ENCODE peak calls at places on chromosomes 3 and 15, in nine cellular contexts. N is psoas muscle, H is fibroblast of lung, G is cardiac muscle cell, R is neural crest cell, B is tibial artery, S is body of pancreas, Y is HFF-Myc, I is HFFc6. E is an unnamed sample.

GRCh38 chr3:82053236-82053635 is 291.8 kb upstream of the GBE1 start:
- DNase-seq in N (no peak), H (no peak), G (no peak), R (no peak), B (no peak), S (no peak), Y (no peak), I (no peak), E (no peak)

GRCh38 chr3:54900954-54901591 is 26.8 kb downstream of the LRTM1 start:
- DNase-seq in N (no peak), H (no peak), G (peak), R (no peak), B (no peak), S (no peak), Y (no peak), I (no peak), E (no peak)

GRCh38 chr3:10023587-10024310 is 2.5 kb upstream of the FANCD2 start:
- DNase-seq in N (no peak), H (peak), G (no peak), R (no peak), B (no peak), S (no peak), Y (no peak), I (peak), E (peak)

GRCh38 chr15:58309993-58310928 is 121.5 kb upstream of the LIPC start:
- DNase-seq in N (no peak), H (no peak), G (no peak), R (no peak), B (peak), S (peak), Y (no peak), I (no peak), E (no peak)

GRCh38 chr15:64749999-64750657 is 25.3 kb downstream of the RBPMS2 start:
- DNase-seq in N (no peak), H (peak), G (peak), R (no peak), B (peak), S (no peak), Y (no peak), I (no peak), E (peak)

GRCh38 chr3:106969596-106969995 is 407.6 kb upstream of the CCDC54 start:
- DNase-seq in N (no peak), H (no peak), G (no peak), R (no peak), B (no peak), S (no peak), Y (no peak), I (no peak), E (no peak)

GRCh38 chr3:125154800-125155269 is 57.7 kb downstream of the SLC12A8 start:
- DNase-seq in N (no peak), H (no peak), G (peak), R (no peak), B (no peak), S (no peak), Y (no peak), I (no peak), E (no peak)

GRCh38 chr15:49876401-49877038 is 242.5 kb downstream of the ATP8B4 start:
- DNase-seq in N (no peak), H (no peak), G (peak), R (no peak), B (peak), S (peak), Y (no peak), I (no peak), E (no peak)

GRCh38 chr3:158508481-158508880 is 62.5 kb upstream of the MLF1 start:
- DNase-seq in N (no peak), H (peak), G (no peak), R (no peak), B (no peak), S (no peak), Y (no peak), I (peak), E (no peak)

GRCh38 chr3:137066092-137066491 is 108.3 kb downstream of the IL20RB start:
- DNase-seq in N (no peak), H (no peak), G (no peak), R (no peak), B (no peak), S (no peak), Y (no peak), I (no peak), E (no peak)

GRCh38 chr3:70824785-70825184 is 512.3 kb upstream of the MDFIC2 start:
- DNase-seq in N (peak), H (peak), G (no peak), R (no peak), B (no peak), S (peak), Y (peak), I (no peak), E (no peak)

GRCh38 chr3:13018039-13018431 is 55.2 kb downstream of the IQSEC1 start:
- DNase-seq in N (peak), H (no peak), G (no peak), R (no peak), B (no peak), S (peak), Y (no peak), I (no peak), E (no peak)

GRCh38 chr3:137767146-137768020 is 3.3 kb downstream of the SOX14 start:
- DNase-seq in N (no peak), H (no peak), G (no peak), R (peak), B (no peak), S (no peak), Y (no peak), I (no peak), E (peak)

GRCh38 chr15:82768414-82769081 is 37.3 kb downstream of the FSD2 start:
- DNase-seq in N (peak), H (peak), G (no peak), R (no peak), B (no peak), S (no peak), Y (no peak), I (peak), E (no peak)

GRCh38 chr3:171283248-171284222 is 176.7 kb downstream of the TNIK start:
- DNase-seq in N (no peak), H (no peak), G (no peak), R (no peak), B (peak), S (no peak), Y (no peak), I (no peak), E (no peak)

GRCh38 chr3:108301695-108302404 is 5.5 kb downstream of the HHLA2 start:
- DNase-seq in N (no peak), H (no peak), G (no peak), R (no peak), B (no peak), S (no peak), Y (no peak), I (no peak), E (no peak)

GRCh38 chr3:30667250-30667585 is 60.8 kb downstream of the TGFBR2 start:
- DNase-seq in N (no peak), H (no peak), G (peak), R (no peak), B (no peak), S (no peak), Y (no peak), I (no peak), E (no peak)

GRCh38 chr3:48222616-48223513 is at the start of gene CAMP:
- DNase-seq in N (peak), H (peak), G (no peak), R (no peak), B (peak), S (peak), Y (no peak), I (no peak), E (no peak)

GRCh38 chr15:69790632-69791031 is 307.1 kb downstream of the TLE3 start:
- DNase-seq in N (peak), H (no peak), G (no peak), R (no peak), B (no peak), S (no peak), Y (no peak), I (no peak), E (no peak)

GRCh38 chr3:33440578-33441321 is 545 bp upstream of the UBP1 start:
- DNase-seq in N (peak), H (peak), G (peak), R (peak), B (peak), S (peak), Y (peak), I (peak), E (peak)

GRCh38 chr3:63325386-63325785 is 47.3 kb downstream of the SYNPR start:
- DNase-seq in N (no peak), H (no peak), G (no peak), R (no peak), B (no peak), S (no peak), Y (no peak), I (no peak), E (no peak)

GRCh38 chr3:15241341-15241740 is 35.3 kb downstream of the CAPN7 start:
- DNase-seq in N (peak), H (no peak), G (peak), R (no peak), B (peak), S (no peak), Y (no peak), I (no peak), E (peak)

GRCh38 chr3:132354916-132355702 is 37.9 kb downstream of the ACP3 start:
- DNase-seq in N (no peak), H (no peak), G (no peak), R (no peak), B (no peak), S (no peak), Y (no peak), I (no peak), E (no peak)

GRCh38 chr3:57274845-57275244 is 17.6 kb downstream of the ASB14 start:
- DNase-seq in N (no peak), H (no peak), G (no peak), R (no peak), B (no peak), S (no peak), Y (no peak), I (no peak), E (no peak)

GRCh38 chr3:124513610-124513997 is 216.6 kb upstream of the UMPS start:
- DNase-seq in N (no peak), H (no peak), G (no peak), R (no peak), B (no peak), S (no peak), Y (no peak), I (no peak), E (no peak)

GRCh38 chr3:127720985-127721384 is 48.2 kb downstream of the ABTB1 start:
- DNase-seq in N (no peak), H (no peak), G (no peak), R (no peak), B (no peak), S (no peak), Y (no peak), I (no peak), E (no peak)

GRCh38 chr3:58351920-58352319 is 19.2 kb downstream of the PXK start:
- DNase-seq in N (no peak), H (no peak), G (no peak), R (no peak), B (no peak), S (no peak), Y (no peak), I (no peak), E (no peak)

DNA sequence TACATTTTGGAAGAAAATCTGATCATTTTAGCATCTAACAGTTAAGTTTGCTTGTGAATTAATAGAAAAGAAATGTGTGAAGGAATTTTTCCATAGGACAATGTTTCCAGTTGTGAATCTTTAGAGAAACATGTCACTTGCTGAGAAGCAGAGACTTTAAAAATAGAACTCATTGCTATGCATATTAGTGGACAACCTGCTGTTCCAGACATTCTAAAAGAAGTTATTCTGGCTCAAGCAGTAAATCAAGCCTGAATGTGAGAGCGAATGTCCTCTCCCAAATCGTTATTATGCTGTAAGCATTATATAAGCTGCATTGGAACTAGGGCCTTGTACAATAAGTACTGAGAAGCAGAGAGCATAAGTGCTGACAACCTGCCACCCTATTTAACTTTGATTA is 990.9 kb downstream of the PLOD2 start:
- DNase-seq in N (no peak), H (no peak), G (peak), R (no peak), B (no peak), S (no peak), Y (no peak), I (no peak), E (no peak)
- TF ChIP-seq CTCF in N (no peak), H (no peak), G (no peak), R (no peak), B (no peak), S (no peak), Y (no peak), I (no peak), E (no peak)

GRCh38 chr3:1987983-1988382 is 110.7 kb upstream of the CNTN4 start:
- DNase-seq in N (no peak), H (no peak), G (peak), R (no peak), B (no peak), S (peak), Y (no peak), I (no peak), E (peak)
- TF ChIP-seq CTCF in N (no peak), H (peak), G (no peak), R (peak), B (no peak), S (peak), Y (no peak), I (no peak), E (peak)

DNA sequence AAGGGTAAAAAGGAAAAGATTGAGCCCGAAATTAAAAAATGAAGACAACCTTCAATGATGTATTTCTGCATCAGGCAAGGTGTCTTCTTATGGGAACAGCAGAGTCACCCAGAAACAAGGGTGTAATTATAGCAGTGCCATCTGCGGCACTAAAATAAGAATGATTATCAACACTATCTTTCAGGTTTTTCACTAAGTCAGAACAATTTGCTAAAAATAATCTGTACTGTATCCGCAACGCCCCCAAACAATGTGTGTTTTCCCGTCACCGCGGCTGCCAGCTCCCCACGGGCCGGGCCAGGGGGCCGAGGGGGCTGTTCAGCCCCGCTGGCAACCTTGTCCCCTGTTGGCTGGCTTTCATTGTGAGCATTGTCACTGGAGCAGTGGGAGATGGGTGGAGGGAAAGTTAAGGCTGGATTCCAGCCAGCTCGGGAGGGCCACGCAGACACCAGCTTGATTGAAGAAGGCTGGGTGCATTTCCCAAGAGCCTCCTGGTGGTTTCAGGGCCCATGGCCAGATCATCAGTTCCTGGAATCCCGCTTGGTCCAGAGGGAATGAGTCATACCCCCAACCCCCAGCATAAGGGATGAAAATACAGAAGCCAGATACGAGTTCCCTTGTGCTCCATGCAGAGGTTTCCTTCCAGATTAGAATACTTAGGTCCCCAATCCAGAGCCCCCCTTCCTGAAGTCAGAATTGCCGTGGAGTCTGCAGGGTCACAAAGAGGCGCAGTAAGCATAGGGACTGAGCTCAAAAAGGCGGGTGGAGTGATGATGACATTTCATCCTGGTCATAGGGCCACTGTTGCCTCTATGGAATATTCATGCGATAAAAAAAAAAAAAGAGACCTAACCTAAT is 90.2 kb upstream of the KLF13 start:
- DNase-seq in N (peak), H (peak), G (peak), R (no peak), B (peak), S (peak), Y (peak), I (peak), E (no peak)
- TF ChIP-seq CTCF in N (no peak), H (peak), G (no peak), R (no peak), B (peak), S (no peak), Y (peak), I (peak), E (no peak)

GRCh38 chr15:26631894-26632293 is 141.0 kb downstream of the GABRB3 start:
- DNase-seq in N (no peak), H (no peak), G (no peak), R (no peak), B (no peak), S (no peak), Y (no peak), I (no peak), E (no peak)
- TF ChIP-seq CTCF in N (no peak), H (no peak), G (no peak), R (no peak), B (no peak), S (no peak), Y (no peak), I (no peak), E (no peak)

GRCh38 chr3:112699436-112699978 is 58.6 kb upstream of the CCDC80 start:
- DNase-seq in N (no peak), H (peak), G (no peak), R (no peak), B (no peak), S (no peak), Y (no peak), I (peak), E (no peak)
- TF ChIP-seq CTCF in N (no peak), H (peak), G (no peak), R (no peak), B (no peak), S (no peak), Y (peak), I (peak), E (no peak)

DNA sequence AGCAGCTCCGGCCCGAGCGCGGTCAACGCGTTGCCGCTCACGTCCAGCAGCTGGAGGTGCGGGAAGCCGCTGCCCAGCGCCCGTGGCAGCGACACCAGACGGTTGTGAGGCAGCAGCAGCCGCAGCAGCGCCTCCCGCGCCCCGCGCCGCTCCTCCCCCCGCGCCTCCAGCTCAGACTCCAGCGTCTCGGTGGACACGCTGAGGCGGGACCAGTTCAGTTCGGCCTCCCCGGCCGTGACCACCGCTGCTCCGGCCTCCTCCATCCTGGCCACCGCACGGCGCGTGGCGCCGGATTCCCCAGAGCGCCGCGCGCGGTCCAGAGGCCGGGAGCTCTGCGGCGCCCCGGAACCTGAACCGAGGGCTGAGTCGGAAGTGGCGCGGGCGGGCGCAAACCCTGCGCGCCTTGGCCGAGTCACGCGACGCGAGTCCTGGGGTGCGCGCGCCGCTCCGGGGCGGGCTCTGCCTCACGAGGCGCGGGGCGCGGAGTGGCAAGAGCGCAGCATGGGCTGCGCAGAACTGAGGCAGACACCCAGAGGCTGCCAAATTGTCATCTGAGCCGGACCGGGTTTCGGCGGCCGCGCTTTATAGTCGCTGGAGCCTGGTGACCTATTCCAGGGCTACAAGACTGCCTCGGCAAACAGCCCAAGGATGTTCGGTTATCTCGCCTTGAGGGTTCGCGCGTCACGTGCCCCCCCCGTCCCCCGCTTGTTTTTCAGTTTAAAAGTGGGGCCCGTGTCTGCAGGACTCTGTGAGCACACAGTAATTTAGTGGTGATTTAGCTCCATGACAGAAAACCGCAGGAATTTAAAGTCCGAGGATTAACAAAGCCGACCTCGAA is at the start of gene LRRC58:
- DNase-seq in N (peak), H (peak), G (peak), R (peak), B (peak), S (peak), Y (peak), I (peak), E (peak)
- TF ChIP-seq CTCF in N (peak), H (peak), G (peak), R (peak), B (no peak), S (peak), Y (peak), I (peak), E (no peak)

DNA sequence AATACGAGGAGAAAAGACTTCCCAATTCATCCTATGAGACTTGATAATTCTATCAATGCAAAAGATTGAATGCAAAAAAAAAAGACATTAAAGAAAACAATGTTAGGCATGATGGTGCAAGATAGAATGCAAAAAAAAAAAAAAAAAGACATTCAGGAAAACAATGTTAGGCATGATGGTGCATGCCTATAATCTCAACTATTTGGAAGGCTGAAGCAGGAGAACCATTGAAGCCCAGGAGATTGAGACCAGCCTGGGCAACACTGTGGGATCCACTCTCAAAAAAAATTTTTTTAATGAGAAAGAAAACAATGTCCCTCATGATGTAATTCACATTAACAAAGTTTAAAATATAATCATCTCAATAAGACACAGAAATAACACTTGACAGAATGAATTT is 75.9 kb downstream of the MYO9A start:
- DNase-seq in N (no peak), H (no peak), G (no peak), R (no peak), B (no peak), S (no peak), Y (no peak), I (no peak), E (no peak)
- TF ChIP-seq CTCF in N (no peak), H (no peak), G (no peak), R (no peak), B (no peak), S (no peak), Y (no peak), I (no peak), E (no peak)

GRCh38 chr15:65832549-65833364 is 36.5 kb upstream of the RAB11A start:
- DNase-seq in N (peak), H (peak), G (peak), R (no peak), B (peak), S (peak), Y (peak), I (peak), E (peak)
- TF ChIP-seq CTCF in N (peak), H (peak), G (no peak), R (no peak), B (no peak), S (peak), Y (no peak), I (peak), E (no peak)

GRCh38 chr15:73807865-73808264 is 54.7 kb upstream of the INSYN1 start:
- DNase-seq in N (no peak), H (no peak), G (no peak), R (no peak), B (no peak), S (no peak), Y (no peak), I (no peak), E (no peak)
- TF ChIP-seq CTCF in N (no peak), H (no peak), G (no peak), R (no peak), B (no peak), S (no peak), Y (no peak), I (no peak), E (no peak)

GRCh38 chr3:23422511-23422851 is 219.4 kb downstream of the UBE2E2 start:
- DNase-seq in N (no peak), H (no peak), G (peak), R (no peak), B (no peak), S (no peak), Y (no peak), I (no peak), E (no peak)
- TF ChIP-seq CTCF in N (no peak), H (no peak), G (no peak), R (no peak), B (no peak), S (no peak), Y (no peak), I (no peak), E (no peak)

E was measured in nephron progenitor cell.